ENCODE peak calls at places on chromosomes 16 and 17, in six cellular contexts. One of them, this sample, is unnamed.

GRCh38 chr16:48613061-48613957 is 3.3 kb upstream of the N4BP1 start:
- DNase-seq in HepG2: peak; percentile 76
- DNase-seq in A549: no peak
- DNase-seq in endothelial cell of umbilical vein: no peak
- DNase-seq in K562: no peak
- DNase-seq in GM12878: no peak
- DNase-seq in this sample: peak; percentile 60

GRCh38 chr17:2086306-2086705 is 31.4 kb downstream of the HIC1 start:
- DNase-seq in HepG2: no peak
- DNase-seq in A549: no peak
- DNase-seq in endothelial cell of umbilical vein: no peak
- DNase-seq in K562: no peak
- DNase-seq in GM12878: no peak
- DNase-seq in this sample: no peak

GRCh38 chr17:6599364-6599763 is 41.1 kb downstream of the KIAA0753 start:
- DNase-seq in HepG2: no peak
- DNase-seq in A549: no peak
- DNase-seq in endothelial cell of umbilical vein: peak; percentile 86
- DNase-seq in K562: no peak
- DNase-seq in GM12878: no peak
- DNase-seq in this sample: peak; percentile 71

GRCh38 chr16:49632111-49632797 is 223.7 kb downstream of the ZNF423 start:
- DNase-seq in HepG2: no peak
- DNase-seq in A549: no peak
- DNase-seq in endothelial cell of umbilical vein: no peak
- DNase-seq in K562: no peak
- DNase-seq in GM12878: no peak
- DNase-seq in this sample: no peak

GRCh38 chr16:67719778-67720144 is 645 bp upstream of the GFOD2 start:
- DNase-seq in HepG2: peak; percentile 48
- DNase-seq in A549: peak; percentile 58
- DNase-seq in endothelial cell of umbilical vein: no peak
- DNase-seq in K562: peak; percentile 48
- DNase-seq in GM12878: no peak
- DNase-seq in this sample: peak; percentile 47

GRCh38 chr17:78345172-78345571 is 14.7 kb downstream of the SOCS3 start:
- DNase-seq in HepG2: no peak
- DNase-seq in A549: no peak
- DNase-seq in endothelial cell of umbilical vein: no peak
- DNase-seq in K562: no peak
- DNase-seq in GM12878: no peak
- DNase-seq in this sample: no peak

GRCh38 chr17:44102845-44103622 is 20.4 kb downstream of the HDAC5 start:
- DNase-seq in HepG2: no peak
- DNase-seq in A549: no peak
- DNase-seq in endothelial cell of umbilical vein: no peak
- DNase-seq in K562: no peak
- DNase-seq in GM12878: no peak
- DNase-seq in this sample: no peak

GRCh38 chr16:28597692-28598261 is 927 bp upstream of the SULT1A2 start:
- DNase-seq in HepG2: peak; percentile 91
- DNase-seq in A549: no peak
- DNase-seq in endothelial cell of umbilical vein: no peak
- DNase-seq in K562: peak; percentile 73
- DNase-seq in GM12878: no peak
- DNase-seq in this sample: peak; percentile 68

GRCh38 chr17:5364156-5364555 is 55.3 kb downstream of the NUP88 start:
- DNase-seq in HepG2: no peak
- DNase-seq in A549: no peak
- DNase-seq in endothelial cell of umbilical vein: no peak
- DNase-seq in K562: no peak
- DNase-seq in GM12878: no peak
- DNase-seq in this sample: no peak

GRCh38 chr17:6079155-6079554 is 9.0 kb downstream of the WSCD1 start:
- DNase-seq in HepG2: no peak
- DNase-seq in A549: no peak
- DNase-seq in endothelial cell of umbilical vein: no peak
- DNase-seq in K562: no peak
- DNase-seq in GM12878: no peak
- DNase-seq in this sample: no peak

GRCh38 chr17:8062807-8063483 is 24.1 kb downstream of the ALOX15B start:
- DNase-seq in HepG2: no peak
- DNase-seq in A549: no peak
- DNase-seq in endothelial cell of umbilical vein: peak; percentile 11
- DNase-seq in K562: no peak
- DNase-seq in GM12878: no peak
- DNase-seq in this sample: no peak

GRCh38 chr17:71398706-71399620 is 721.9 kb upstream of the SOX9 start:
- DNase-seq in HepG2: no peak
- DNase-seq in A549: no peak
- DNase-seq in endothelial cell of umbilical vein: no peak
- DNase-seq in K562: no peak
- DNase-seq in GM12878: no peak
- DNase-seq in this sample: no peak

GRCh38 chr17:61223725-61224124 is 175.9 kb upstream of the TBX2 start:
- DNase-seq in HepG2: no peak
- DNase-seq in A549: no peak
- DNase-seq in endothelial cell of umbilical vein: no peak
- DNase-seq in K562: no peak
- DNase-seq in GM12878: no peak
- DNase-seq in this sample: no peak

GRCh38 chr16:81198635-81199034 is 39.9 kb upstream of the BCO1 start:
- DNase-seq in HepG2: peak; percentile 59
- DNase-seq in A549: no peak
- DNase-seq in endothelial cell of umbilical vein: no peak
- DNase-seq in K562: peak; percentile 31
- DNase-seq in GM12878: no peak
- DNase-seq in this sample: no peak

GRCh38 chr17:40023590-40024292 is 8.5 kb downstream of the CSF3 start:
- DNase-seq in HepG2: no peak
- DNase-seq in A549: no peak
- DNase-seq in endothelial cell of umbilical vein: peak; percentile 87
- DNase-seq in K562: no peak
- DNase-seq in GM12878: no peak
- DNase-seq in this sample: no peak

GRCh38 chr16:24975428-24975889 is 39.7 kb downstream of the ARHGAP17 start:
- DNase-seq in HepG2: no peak
- DNase-seq in A549: no peak
- DNase-seq in endothelial cell of umbilical vein: no peak
- DNase-seq in K562: no peak
- DNase-seq in GM12878: peak; percentile 76
- DNase-seq in this sample: peak; percentile 36

GRCh38 chr16:85354623-85355514 is 242.6 kb upstream of the CIBAR2 start:
- DNase-seq in HepG2: no peak
- DNase-seq in A549: no peak
- DNase-seq in endothelial cell of umbilical vein: no peak
- DNase-seq in K562: peak; percentile 94
- DNase-seq in GM12878: no peak
- DNase-seq in this sample: no peak

GRCh38 chr16:83720213-83720612 is 87.6 kb upstream of the HSBP1 start:
- DNase-seq in HepG2: no peak
- DNase-seq in A549: no peak
- DNase-seq in endothelial cell of umbilical vein: no peak
- DNase-seq in K562: no peak
- DNase-seq in GM12878: no peak
- DNase-seq in this sample: no peak

GRCh38 chr17:15233022-15233805 is 31.9 kb downstream of the PMP22 start:
- DNase-seq in HepG2: peak; percentile 60
- DNase-seq in A549: peak; percentile 59
- DNase-seq in endothelial cell of umbilical vein: peak; percentile 6
- DNase-seq in K562: peak; percentile 32
- DNase-seq in GM12878: no peak
- DNase-seq in this sample: peak; percentile 70

GRCh38 chr17:57984936-57985674 is 2.9 kb downstream of the VEZF1 start:
- DNase-seq in HepG2: no peak
- DNase-seq in A549: no peak
- DNase-seq in endothelial cell of umbilical vein: no peak
- DNase-seq in K562: no peak
- DNase-seq in GM12878: no peak
- DNase-seq in this sample: no peak

GRCh38 chr16:14063618-14064581 is 7.2 kb upstream of the MRTFB start:
- DNase-seq in HepG2: no peak
- DNase-seq in A549: no peak
- DNase-seq in endothelial cell of umbilical vein: no peak
- DNase-seq in K562: no peak
- DNase-seq in GM12878: no peak
- DNase-seq in this sample: no peak

GRCh38 chr16:9260665-9261064 is 169.2 kb downstream of the HAPSTR1 start:
- DNase-seq in HepG2: peak; percentile 40
- DNase-seq in A549: no peak
- DNase-seq in endothelial cell of umbilical vein: no peak
- DNase-seq in K562: no peak
- DNase-seq in GM12878: no peak
- DNase-seq in this sample: no peak

GRCh38 chr17:28524476-28525415 is 18.6 kb downstream of the FOXN1 start:
- DNase-seq in HepG2: peak; percentile 70
- DNase-seq in A549: peak; percentile 56
- DNase-seq in endothelial cell of umbilical vein: no peak
- DNase-seq in K562: no peak
- DNase-seq in GM12878: no peak
- DNase-seq in this sample: no peak

DNA sequence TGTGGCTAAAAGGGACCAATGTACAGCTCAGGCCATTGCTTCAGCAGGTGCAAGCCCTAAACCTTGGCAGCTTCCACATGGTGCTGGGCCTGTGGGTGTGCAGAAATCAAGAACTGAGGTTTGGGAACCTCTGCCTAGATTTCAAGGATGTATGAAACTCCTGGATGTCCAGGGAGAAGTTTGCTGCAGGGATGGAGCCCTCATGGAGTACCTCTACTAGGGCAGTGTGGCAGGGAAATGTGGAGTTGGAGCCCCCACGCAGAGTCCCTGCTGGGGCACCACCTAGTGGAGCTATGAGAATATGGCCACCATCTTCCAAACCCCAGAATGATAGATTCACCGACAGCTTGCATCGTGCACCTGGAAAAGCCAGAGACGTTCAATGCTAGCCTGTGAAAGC is 13.0 kb downstream of the EFCAB5 start:
- DNase-seq in HepG2: no peak
- DNase-seq in A549: no peak
- DNase-seq in endothelial cell of umbilical vein: no peak
- DNase-seq in K562: no peak
- DNase-seq in GM12878: no peak
- DNase-seq in this sample: peak; percentile 21
- TF ChIP-seq CTCF in HepG2: no peak
- TF ChIP-seq CTCF in A549: no peak
- TF ChIP-seq CTCF in endothelial cell of umbilical vein: peak; percentile 11
- TF ChIP-seq CTCF in K562: peak; percentile 13
- TF ChIP-seq CTCF in GM12878: no peak
- TF ChIP-seq CTCF in this sample: no peak

GRCh38 chr16:19098173-19098572 is 15.6 kb upstream of the ITPRIPL2 start:
- DNase-seq in HepG2: no peak
- DNase-seq in A549: no peak
- DNase-seq in endothelial cell of umbilical vein: no peak
- DNase-seq in K562: no peak
- DNase-seq in GM12878: no peak
- DNase-seq in this sample: no peak

GRCh38 chr16:19104591-19104990 is 9.2 kb upstream of the ITPRIPL2 start:
- DNase-seq in HepG2: no peak
- DNase-seq in A549: no peak
- DNase-seq in endothelial cell of umbilical vein: no peak
- DNase-seq in K562: no peak
- DNase-seq in GM12878: no peak
- DNase-seq in this sample: no peak

GRCh38 chr16:19105891-19106624 is 7.7 kb upstream of the ITPRIPL2 start:
- DNase-seq in HepG2: no peak
- DNase-seq in A549: no peak
- DNase-seq in endothelial cell of umbilical vein: no peak
- DNase-seq in K562: no peak
- DNase-seq in GM12878: no peak
- DNase-seq in this sample: no peak

GRCh38 chr16:19105131-19105530 is 8.6 kb upstream of the ITPRIPL2 start:
- DNase-seq in HepG2: no peak
- DNase-seq in A549: no peak
- DNase-seq in endothelial cell of umbilical vein: no peak
- DNase-seq in K562: no peak
- DNase-seq in GM12878: no peak
- DNase-seq in this sample: no peak

GRCh38 chr16:19102187-19102872 is 11.4 kb upstream of the ITPRIPL2 start:
- DNase-seq in HepG2: no peak
- DNase-seq in A549: no peak
- DNase-seq in endothelial cell of umbilical vein: no peak
- DNase-seq in K562: no peak
- DNase-seq in GM12878: no peak
- DNase-seq in this sample: no peak
- TF ChIP-seq MYC in HepG2: no peak
- TF ChIP-seq MYC in A549: no peak
- TF ChIP-seq MYC in endothelial cell of umbilical vein: no peak
- TF ChIP-seq MYC in K562: no peak
- TF ChIP-seq MYC in GM12878: no peak
- TF ChIP-seq MYC in this sample: no peak

GRCh38 chr16:4836727-4837126 is 10.4 kb downstream of the GLYR1 start:
- DNase-seq in HepG2: no peak
- DNase-seq in A549: no peak
- DNase-seq in endothelial cell of umbilical vein: no peak
- DNase-seq in K562: no peak
- DNase-seq in GM12878: no peak
- DNase-seq in this sample: no peak

GRCh38 chr16:4832698-4833343 is 14.3 kb downstream of the GLYR1 start:
- DNase-seq in HepG2: no peak
- DNase-seq in A549: no peak
- DNase-seq in endothelial cell of umbilical vein: no peak
- DNase-seq in K562: no peak
- DNase-seq in GM12878: no peak
- DNase-seq in this sample: no peak

GRCh38 chr16:4831616-4832015 is 15.5 kb downstream of the GLYR1 start:
- DNase-seq in HepG2: no peak
- DNase-seq in A549: no peak
- DNase-seq in endothelial cell of umbilical vein: no peak
- DNase-seq in K562: no peak
- DNase-seq in GM12878: no peak
- DNase-seq in this sample: no peak

GRCh38 chr16:4830408-4830807 is 16.7 kb downstream of the GLYR1 start:
- DNase-seq in HepG2: no peak
- DNase-seq in A549: no peak
- DNase-seq in endothelial cell of umbilical vein: no peak
- DNase-seq in K562: no peak
- DNase-seq in GM12878: no peak
- DNase-seq in this sample: no peak

DNA sequence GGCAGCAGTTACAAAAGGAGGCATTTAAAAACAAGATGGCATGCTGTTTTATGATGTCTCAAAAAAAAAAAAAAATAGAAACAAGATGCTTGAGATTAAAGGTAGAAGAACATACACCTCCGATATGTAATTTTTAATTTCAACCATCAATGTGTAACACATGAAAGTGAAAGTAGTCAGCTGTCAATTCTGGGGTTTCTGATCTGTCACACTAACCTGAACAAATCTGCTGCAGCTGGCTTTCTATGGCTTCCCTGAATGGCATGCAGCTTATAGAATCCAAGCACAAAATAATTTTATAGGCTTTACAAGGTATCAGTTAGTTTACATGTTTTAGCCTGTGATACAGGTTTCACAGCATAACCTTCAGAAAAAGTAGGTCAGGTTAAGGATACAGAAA is 13.5 kb downstream of the GLYR1 start:
- DNase-seq in HepG2: no peak
- DNase-seq in A549: no peak
- DNase-seq in endothelial cell of umbilical vein: no peak
- DNase-seq in K562: no peak
- DNase-seq in GM12878: no peak
- DNase-seq in this sample: no peak
- H3K4me3 ChIP-seq in HepG2: no peak overlapping the region
- H3K4me3 ChIP-seq in A549: no peak overlapping the region
- H3K4me3 ChIP-seq in endothelial cell of umbilical vein: no peak overlapping the region
- H3K4me3 ChIP-seq in K562: no peak overlapping the region
- H3K4me3 ChIP-seq in GM12878: no peak overlapping the region
- H3K4me3 ChIP-seq in this sample: no peak overlapping the region

GRCh38 chr17:18184143-18185007 is 747 bp downstream of the ALKBH5 start:
- DNase-seq in HepG2: no peak
- DNase-seq in A549: no peak
- DNase-seq in endothelial cell of umbilical vein: peak; percentile 46
- DNase-seq in K562: peak; percentile 59
- DNase-seq in GM12878: no peak
- DNase-seq in this sample: peak; percentile 75
- TF ChIP-seq CTCF in HepG2: peak; percentile 32
- TF ChIP-seq CTCF in A549: no peak
- TF ChIP-seq CTCF in endothelial cell of umbilical vein: no peak
- TF ChIP-seq CTCF in K562: peak; percentile 12
- TF ChIP-seq CTCF in GM12878: no peak
- TF ChIP-seq CTCF in this sample: no peak

This sample was measured in NB4.